ENCODE peak calls at places on chromosomes 11 and 22, in six cellular contexts. F, Q, W, G, E and S are unnamed samples.

GRCh38 chr11:75735181-75735845 is 17.7 kb downstream of the MOGAT2 start:
- DNase-seq in F (no peak), Q (no peak), W (no peak), G (no peak), E (no peak), S (no peak)

GRCh38 chr22:45534339-45535192 is 31.9 kb downstream of the FBLN1 start:
- DNase-seq in F (no peak), Q (peak; percentile 86), W (no peak), G (peak; percentile 33), E (no peak), S (no peak)

GRCh38 chr22:45511847-45512261 is 9.2 kb downstream of the FBLN1 start:
- DNase-seq in F (no peak), Q (peak; percentile 93), W (no peak), G (peak; percentile 91), E (no peak), S (no peak)

GRCh38 chr22:44928064-44928463 is 81.7 kb downstream of the PHF21B start:
- DNase-seq in F (no peak), Q (no peak), W (no peak), G (no peak), E (no peak), S (no peak)

GRCh38 chr22:42773161-42773560 is 52.5 kb upstream of the A4GALT start:
- DNase-seq in F (peak; percentile 89), Q (no peak), W (no peak), G (no peak), E (no peak), S (no peak)

GRCh38 chr22:23137905-23138520 is 3.8 kb downstream of the RSPH14 start:
- DNase-seq in F (peak; percentile 54), Q (no peak), W (no peak), G (no peak), E (no peak), S (no peak)

GRCh38 chr22:26466196-26466595 is 17.4 kb downstream of the HPS4 start:
- DNase-seq in F (no peak), Q (no peak), W (no peak), G (no peak), E (no peak), S (no peak)

GRCh38 chr11:94880216-94880615 is 93.1 kb downstream of the CWC15 start:
- DNase-seq in F (no peak), Q (peak; percentile 51), W (no peak), G (no peak), E (no peak), S (no peak)

GRCh38 chr11:66048525-66049313 is at the start of gene GAL3ST3:
- DNase-seq in F (peak; percentile 52), Q (no peak), W (peak; percentile 85), G (no peak), E (no peak), S (peak; percentile 66)

GRCh38 chr11:4092031-4092430 is 2.6 kb upstream of the RRM1 start:
- DNase-seq in F (no peak), Q (no peak), W (no peak), G (no peak), E (no peak), S (no peak)

GRCh38 chr11:78022397-78023396 is at the start of gene KCTD14:
- DNase-seq in F (peak; percentile 86), Q (no peak), W (peak; percentile 86), G (no peak), E (no peak), S (no peak)

GRCh38 chr11:2570841-2571597 is 126.2 kb downstream of the KCNQ1 start:
- DNase-seq in F (no peak), Q (no peak), W (no peak), G (no peak), E (no peak), S (no peak)

GRCh38 chr11:117188620-117189081 is 10.1 kb downstream of the SIDT2 start:
- DNase-seq in F (no peak), Q (no peak), W (no peak), G (no peak), E (no peak), S (no peak)

GRCh38 chr11:112889446-112889845 is 71.8 kb upstream of the NCAM1 start:
- DNase-seq in F (no peak), Q (no peak), W (no peak), G (no peak), E (no peak), S (no peak)

GRCh38 chr22:47842119-47842518 is 1079.7 kb downstream of the TBC1D22A start:
- DNase-seq in F (peak; percentile 19), Q (no peak), W (peak; percentile 46), G (no peak), E (no peak), S (no peak)

GRCh38 chr22:49063040-49063329 is 764.7 kb downstream of the BRD1 start:
- DNase-seq in F (no peak), Q (no peak), W (no peak), G (no peak), E (no peak), S (no peak)

GRCh38 chr22:37533995-37534394 is 14.8 kb upstream of the CARD10 start:
- DNase-seq in F (no peak), Q (peak; percentile 88), W (no peak), G (peak; percentile 87), E (no peak), S (no peak)

GRCh38 chr22:47174096-47174495 is 411.6 kb downstream of the TBC1D22A start:
- DNase-seq in F (no peak), Q (no peak), W (peak; percentile 15), G (no peak), E (no peak), S (no peak)

GRCh38 chr11:74288911-74289310 is 22.5 kb downstream of the P4HA3 start:
- DNase-seq in F (no peak), Q (no peak), W (no peak), G (no peak), E (no peak), S (no peak)

GRCh38 chr11:92628401-92629292 is 340.8 kb upstream of the MTNR1B start:
- DNase-seq in F (no peak), Q (peak; percentile 45), W (no peak), G (no peak), E (no peak), S (no peak)

GRCh38 chr11:79466411-79466810 is 25.6 kb upstream of the TENM4 start:
- DNase-seq in F (no peak), Q (peak; percentile 81), W (no peak), G (peak; percentile 41), E (no peak), S (no peak)

GRCh38 chr22:37419916-37420655 is 7.2 kb downstream of the ELFN2 start:
- DNase-seq in F (peak; percentile 63), Q (peak; percentile 17), W (peak; percentile 77), G (peak; percentile 44), E (peak; percentile 50), S (no peak)

GRCh38 chr11:81010631-81011030 is 1569.8 kb upstream of the TENM4 start:
- DNase-seq in F (no peak), Q (no peak), W (no peak), G (no peak), E (no peak), S (no peak)

GRCh38 chr22:17931400-17931825 is 92.9 kb downstream of the MICAL3 start:
- DNase-seq in F (no peak), Q (no peak), W (no peak), G (no peak), E (no peak), S (no peak)

GRCh38 chr22:50071432-50072166 is 13.5 kb upstream of the TTLL8 start:
- DNase-seq in F (no peak), Q (no peak), W (no peak), G (no peak), E (no peak), S (no peak)

GRCh38 chr22:46803031-46803880 is 40.8 kb downstream of the TBC1D22A start:
- DNase-seq in F (peak; percentile 72), Q (no peak), W (peak; percentile 79), G (peak; percentile 17), E (peak; percentile 51), S (peak; percentile 49)

GRCh38 chr11:73239571-73240189 is 21.6 kb downstream of the P2RY2 start:
- DNase-seq in F (peak; percentile 52), Q (no peak), W (peak; percentile 49), G (no peak), E (no peak), S (no peak)
- H2BK120ac ChIP-seq in F (no peak overlapping the region), Q (peak overlapping the region; percentile 57), W (no peak overlapping the region), G (no peak overlapping the region), E (no peak overlapping the region), S (peak overlapping the region; percentile 35)

DNA sequence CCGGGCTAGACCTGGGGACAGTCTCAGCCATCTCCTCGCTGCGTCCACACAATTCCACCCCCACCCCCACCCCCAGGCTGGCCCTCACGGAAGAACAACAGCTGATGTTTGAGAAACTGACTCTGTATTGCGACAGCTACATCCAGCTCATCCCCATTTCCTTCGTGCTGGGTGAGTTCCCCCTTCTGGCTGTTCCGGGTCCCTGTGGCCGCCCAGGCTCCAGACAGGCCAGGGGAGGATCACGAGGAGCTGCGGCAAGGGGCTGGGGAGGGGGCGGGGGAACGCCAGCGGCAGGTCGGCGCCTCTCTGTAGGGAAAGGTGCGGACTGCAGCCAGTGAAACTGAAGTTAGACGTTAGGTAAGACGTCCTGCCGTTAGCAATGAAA is 4.9 kb downstream of the BEST1 start:
- DNase-seq in F (peak; percentile 89), Q (peak; percentile 87), W (peak; percentile 80), G (peak; percentile 95), E (no peak), S (peak; percentile 20)
- H3K9ac ChIP-seq in F (peak overlapping the region; percentile 57), Q (peak overlapping the region; percentile 83), W (no peak overlapping the region), G (peak overlapping the region; percentile 91), E (peak overlapping the region; percentile 34), S (peak overlapping the region; percentile 77)

DNA sequence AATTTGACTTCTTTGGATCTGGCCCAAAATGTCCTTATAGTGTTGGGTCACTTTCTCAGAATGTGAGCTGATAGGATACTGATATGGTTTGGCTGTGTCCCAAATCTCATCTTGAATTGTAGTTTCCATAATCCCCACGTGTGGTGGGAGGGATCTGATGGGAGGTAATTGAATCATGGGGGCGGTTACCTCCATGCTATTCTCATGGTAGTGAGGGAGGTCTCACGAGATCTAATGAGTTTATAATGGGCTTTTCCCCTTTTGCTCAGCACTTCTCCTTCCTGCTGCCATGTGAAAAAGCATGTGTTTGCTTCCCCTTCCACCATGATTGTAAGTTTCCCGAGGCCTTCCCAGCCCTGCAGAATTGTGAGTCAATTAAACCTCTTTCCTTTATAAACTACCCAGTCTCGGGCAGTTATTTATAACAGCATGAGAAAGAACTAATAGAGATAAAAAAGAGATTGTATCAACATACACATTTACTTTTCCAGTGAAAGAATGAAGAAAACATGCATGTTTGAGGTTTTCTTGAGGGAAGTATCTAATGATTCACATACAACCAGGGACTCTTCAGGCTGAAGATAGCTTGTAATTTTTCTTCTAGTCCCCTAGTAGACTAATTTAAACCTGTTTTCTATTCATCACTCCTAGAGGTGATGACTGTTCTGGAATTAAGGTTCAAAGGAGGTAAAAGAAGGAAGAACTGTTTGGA is 17.3 kb upstream of the CSTF3 start:
- DNase-seq in F (no peak), Q (peak; percentile 75), W (no peak), G (peak; percentile 71), E (no peak), S (no peak)
- H3K4me2 ChIP-seq in F (no peak overlapping the region), Q (peak overlapping the region; percentile 29), W (no peak overlapping the region), G (no peak overlapping the region), E (no peak overlapping the region), S (no peak overlapping the region)

DNA sequence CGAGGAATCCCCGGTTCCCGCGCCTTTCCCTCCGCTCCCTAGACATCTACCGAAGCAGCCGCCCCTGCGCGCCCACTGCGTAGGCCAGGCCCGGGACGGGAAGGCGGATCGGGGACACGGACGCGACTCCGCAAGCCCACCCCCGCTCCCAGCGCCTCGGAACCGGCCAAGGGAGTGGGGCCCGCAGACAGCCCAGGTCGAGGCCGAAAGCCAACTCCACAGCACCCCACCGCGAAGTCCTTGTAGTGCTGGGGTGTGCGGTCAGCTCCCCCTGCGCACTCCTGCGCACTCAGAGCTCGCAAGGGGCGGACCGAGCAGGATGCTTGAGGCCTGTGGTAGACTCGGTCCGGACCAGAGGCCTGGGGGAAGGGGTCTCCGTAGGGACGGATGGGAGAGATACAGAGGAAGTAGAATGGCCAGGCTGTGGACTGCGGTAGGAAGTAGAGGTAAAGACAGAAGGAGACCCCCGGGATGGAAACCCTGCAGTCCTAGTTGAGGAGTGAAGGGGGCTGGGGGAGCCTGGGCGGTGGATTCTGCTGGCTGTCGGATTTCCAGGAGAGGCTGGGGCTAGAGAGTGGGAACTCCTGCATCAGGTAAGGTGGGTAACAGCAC is 547 bp upstream of the SCARF2 start:
- DNase-seq in F (peak; percentile 59), Q (peak; percentile 45), W (peak; percentile 57), G (peak; percentile 58), E (no peak), S (no peak)
- H2BK120ac ChIP-seq in F (no peak overlapping the region), Q (peak overlapping the region; percentile 18), W (no peak overlapping the region), G (peak overlapping the region; percentile 74), E (no peak overlapping the region), S (no peak overlapping the region)